ENCODE peak calls at places on chromosomes 3 and 15, in ten cellular contexts. One of them, this sample, is unnamed.

GRCh38 chr3:12970684-12971083 is 102.5 kb downstream of the IQSEC1 start:
- DNase-seq in heart left ventricle: no peak
- DNase-seq in uterus: no peak
- DNase-seq in IMR-90: no peak
- DNase-seq in body of pancreas: no peak
- DNase-seq in NB4: no peak
- DNase-seq in ovary: no peak
- DNase-seq in adrenal gland: no peak
- DNase-seq in breast epithelium: no peak
- DNase-seq in lower leg skin: no peak
- DNase-seq in this sample: no peak

GRCh38 chr3:179739816-179740594 is 87.2 kb downstream of the USP13 start:
- DNase-seq in heart left ventricle: no peak
- DNase-seq in uterus: no peak
- DNase-seq in IMR-90: no peak
- DNase-seq in body of pancreas: no peak
- DNase-seq in NB4: no peak
- DNase-seq in ovary: no peak
- DNase-seq in adrenal gland: no peak
- DNase-seq in breast epithelium: no peak
- DNase-seq in lower leg skin: no peak
- DNase-seq in this sample: no peak

GRCh38 chr15:22227961-22228762 is 147.8 kb downstream of the OR4M2 start:
- DNase-seq in heart left ventricle: no peak
- DNase-seq in uterus: no peak
- DNase-seq in IMR-90: no peak
- DNase-seq in body of pancreas: no peak
- DNase-seq in NB4: no peak
- DNase-seq in ovary: no peak
- DNase-seq in adrenal gland: peak
- DNase-seq in breast epithelium: no peak
- DNase-seq in lower leg skin: no peak
- DNase-seq in this sample: peak

GRCh38 chr15:64699767-64700388 is 75.5 kb downstream of the RBPMS2 start:
- DNase-seq in heart left ventricle: peak
- DNase-seq in uterus: peak
- DNase-seq in IMR-90: peak
- DNase-seq in body of pancreas: peak
- DNase-seq in NB4: no peak
- DNase-seq in ovary: peak
- DNase-seq in adrenal gland: peak
- DNase-seq in breast epithelium: no peak
- DNase-seq in lower leg skin: peak
- DNase-seq in this sample: peak

GRCh38 chr3:106332884-106333283 is 464.1 kb upstream of the CBLB start:
- DNase-seq in heart left ventricle: no peak
- DNase-seq in uterus: no peak
- DNase-seq in IMR-90: peak
- DNase-seq in body of pancreas: no peak
- DNase-seq in NB4: no peak
- DNase-seq in ovary: no peak
- DNase-seq in adrenal gland: no peak
- DNase-seq in breast epithelium: no peak
- DNase-seq in lower leg skin: no peak
- DNase-seq in this sample: no peak

GRCh38 chr3:126521122-126521891 is 2.6 kb upstream of the CHST13 start:
- DNase-seq in heart left ventricle: peak
- DNase-seq in uterus: no peak
- DNase-seq in IMR-90: no peak
- DNase-seq in body of pancreas: no peak
- DNase-seq in NB4: no peak
- DNase-seq in ovary: no peak
- DNase-seq in adrenal gland: no peak
- DNase-seq in breast epithelium: no peak
- DNase-seq in lower leg skin: no peak
- DNase-seq in this sample: peak

GRCh38 chr3:9497821-9498565 is 55.6 kb downstream of the LHFPL4 start:
- DNase-seq in heart left ventricle: no peak
- DNase-seq in uterus: no peak
- DNase-seq in IMR-90: peak
- DNase-seq in body of pancreas: no peak
- DNase-seq in NB4: no peak
- DNase-seq in ovary: no peak
- DNase-seq in adrenal gland: no peak
- DNase-seq in breast epithelium: no peak
- DNase-seq in lower leg skin: no peak
- DNase-seq in this sample: no peak

GRCh38 chr3:131733086-131733841 is 230.5 kb upstream of the MRPL3 start:
- DNase-seq in heart left ventricle: peak
- DNase-seq in uterus: no peak
- DNase-seq in IMR-90: no peak
- DNase-seq in body of pancreas: no peak
- DNase-seq in NB4: no peak
- DNase-seq in ovary: no peak
- DNase-seq in adrenal gland: no peak
- DNase-seq in breast epithelium: no peak
- DNase-seq in lower leg skin: no peak
- DNase-seq in this sample: no peak

GRCh38 chr3:27311400-27311799 is 57.8 kb downstream of the NEK10 start:
- DNase-seq in heart left ventricle: no peak
- DNase-seq in uterus: no peak
- DNase-seq in IMR-90: peak
- DNase-seq in body of pancreas: no peak
- DNase-seq in NB4: no peak
- DNase-seq in ovary: no peak
- DNase-seq in adrenal gland: no peak
- DNase-seq in breast epithelium: no peak
- DNase-seq in lower leg skin: no peak
- DNase-seq in this sample: no peak

GRCh38 chr3:161314836-161315391 is 56.4 kb downstream of the SPTSSB start:
- DNase-seq in heart left ventricle: no peak
- DNase-seq in uterus: no peak
- DNase-seq in IMR-90: no peak
- DNase-seq in body of pancreas: no peak
- DNase-seq in NB4: no peak
- DNase-seq in ovary: no peak
- DNase-seq in adrenal gland: no peak
- DNase-seq in breast epithelium: no peak
- DNase-seq in lower leg skin: no peak
- DNase-seq in this sample: no peak

GRCh38 chr3:70360985-70361384 is 48.5 kb upstream of the MDFIC2 start:
- DNase-seq in heart left ventricle: no peak
- DNase-seq in uterus: no peak
- DNase-seq in IMR-90: peak
- DNase-seq in body of pancreas: no peak
- DNase-seq in NB4: peak
- DNase-seq in ovary: no peak
- DNase-seq in adrenal gland: no peak
- DNase-seq in breast epithelium: no peak
- DNase-seq in lower leg skin: no peak
- DNase-seq in this sample: no peak

GRCh38 chr3:197135212-197135611 is 105.6 kb upstream of the MELTF start:
- DNase-seq in heart left ventricle: no peak
- DNase-seq in uterus: no peak
- DNase-seq in IMR-90: no peak
- DNase-seq in body of pancreas: no peak
- DNase-seq in NB4: no peak
- DNase-seq in ovary: no peak
- DNase-seq in adrenal gland: no peak
- DNase-seq in breast epithelium: no peak
- DNase-seq in lower leg skin: peak
- DNase-seq in this sample: no peak

GRCh38 chr15:65132841-65133549 is 613 bp downstream of the PDCD7 start:
- DNase-seq in heart left ventricle: peak
- DNase-seq in uterus: no peak
- DNase-seq in IMR-90: peak
- DNase-seq in body of pancreas: peak
- DNase-seq in NB4: peak
- DNase-seq in ovary: no peak
- DNase-seq in adrenal gland: peak
- DNase-seq in breast epithelium: no peak
- DNase-seq in lower leg skin: no peak
- DNase-seq in this sample: peak

GRCh38 chr3:159764211-159765024 is 224.2 kb upstream of the IL12A start:
- DNase-seq in heart left ventricle: peak
- DNase-seq in uterus: no peak
- DNase-seq in IMR-90: peak
- DNase-seq in body of pancreas: peak
- DNase-seq in NB4: no peak
- DNase-seq in ovary: peak
- DNase-seq in adrenal gland: peak
- DNase-seq in breast epithelium: peak
- DNase-seq in lower leg skin: no peak
- DNase-seq in this sample: peak

GRCh38 chr3:72465853-72466252 is 382.4 kb downstream of the SHQ1 start:
- DNase-seq in heart left ventricle: peak
- DNase-seq in uterus: no peak
- DNase-seq in IMR-90: no peak
- DNase-seq in body of pancreas: no peak
- DNase-seq in NB4: no peak
- DNase-seq in ovary: no peak
- DNase-seq in adrenal gland: no peak
- DNase-seq in breast epithelium: no peak
- DNase-seq in lower leg skin: no peak
- DNase-seq in this sample: no peak

GRCh38 chr15:64845826-64846225 is 4.1 kb downstream of the PLEKHO2 start:
- DNase-seq in heart left ventricle: no peak
- DNase-seq in uterus: no peak
- DNase-seq in IMR-90: no peak
- DNase-seq in body of pancreas: no peak
- DNase-seq in NB4: no peak
- DNase-seq in ovary: no peak
- DNase-seq in adrenal gland: no peak
- DNase-seq in breast epithelium: no peak
- DNase-seq in lower leg skin: no peak
- DNase-seq in this sample: no peak

GRCh38 chr3:189276481-189277190 is 104.9 kb downstream of the TPRG1 start:
- DNase-seq in heart left ventricle: peak
- DNase-seq in uterus: no peak
- DNase-seq in IMR-90: peak
- DNase-seq in body of pancreas: no peak
- DNase-seq in NB4: peak
- DNase-seq in ovary: no peak
- DNase-seq in adrenal gland: no peak
- DNase-seq in breast epithelium: peak
- DNase-seq in lower leg skin: no peak
- DNase-seq in this sample: no peak

GRCh38 chr3:98824256-98824655 is 61.1 kb downstream of the ST3GAL6 start:
- DNase-seq in heart left ventricle: no peak
- DNase-seq in uterus: no peak
- DNase-seq in IMR-90: no peak
- DNase-seq in body of pancreas: no peak
- DNase-seq in NB4: peak
- DNase-seq in ovary: no peak
- DNase-seq in adrenal gland: no peak
- DNase-seq in breast epithelium: no peak
- DNase-seq in lower leg skin: no peak
- DNase-seq in this sample: no peak
- TF ChIP-seq CTCF in heart left ventricle: no peak
- TF ChIP-seq CTCF in uterus: no peak
- TF ChIP-seq CTCF in IMR-90: peak
- TF ChIP-seq CTCF in body of pancreas: no peak
- TF ChIP-seq CTCF in NB4: no peak
- TF ChIP-seq CTCF in ovary: no peak
- TF ChIP-seq CTCF in adrenal gland: no peak
- TF ChIP-seq CTCF in breast epithelium: no peak
- TF ChIP-seq CTCF in lower leg skin: no peak
- TF ChIP-seq CTCF in this sample: no peak

GRCh38 chr15:67082007-67082536 is 16.7 kb downstream of the SMAD3 start:
- DNase-seq in heart left ventricle: no peak
- DNase-seq in uterus: no peak
- DNase-seq in IMR-90: no peak
- DNase-seq in body of pancreas: peak
- DNase-seq in NB4: peak
- DNase-seq in ovary: no peak
- DNase-seq in adrenal gland: no peak
- DNase-seq in breast epithelium: no peak
- DNase-seq in lower leg skin: no peak
- DNase-seq in this sample: peak
- TF ChIP-seq POLR2A in heart left ventricle: no peak
- TF ChIP-seq POLR2A in uterus: no peak
- TF ChIP-seq POLR2A in IMR-90: no peak
- TF ChIP-seq POLR2A in body of pancreas: no peak
- TF ChIP-seq POLR2A in NB4: no peak
- TF ChIP-seq POLR2A in ovary: no peak
- TF ChIP-seq POLR2A in adrenal gland: no peak
- TF ChIP-seq POLR2A in breast epithelium: no peak
- TF ChIP-seq POLR2A in lower leg skin: no peak
- TF ChIP-seq POLR2A in this sample: no peak

DNA sequence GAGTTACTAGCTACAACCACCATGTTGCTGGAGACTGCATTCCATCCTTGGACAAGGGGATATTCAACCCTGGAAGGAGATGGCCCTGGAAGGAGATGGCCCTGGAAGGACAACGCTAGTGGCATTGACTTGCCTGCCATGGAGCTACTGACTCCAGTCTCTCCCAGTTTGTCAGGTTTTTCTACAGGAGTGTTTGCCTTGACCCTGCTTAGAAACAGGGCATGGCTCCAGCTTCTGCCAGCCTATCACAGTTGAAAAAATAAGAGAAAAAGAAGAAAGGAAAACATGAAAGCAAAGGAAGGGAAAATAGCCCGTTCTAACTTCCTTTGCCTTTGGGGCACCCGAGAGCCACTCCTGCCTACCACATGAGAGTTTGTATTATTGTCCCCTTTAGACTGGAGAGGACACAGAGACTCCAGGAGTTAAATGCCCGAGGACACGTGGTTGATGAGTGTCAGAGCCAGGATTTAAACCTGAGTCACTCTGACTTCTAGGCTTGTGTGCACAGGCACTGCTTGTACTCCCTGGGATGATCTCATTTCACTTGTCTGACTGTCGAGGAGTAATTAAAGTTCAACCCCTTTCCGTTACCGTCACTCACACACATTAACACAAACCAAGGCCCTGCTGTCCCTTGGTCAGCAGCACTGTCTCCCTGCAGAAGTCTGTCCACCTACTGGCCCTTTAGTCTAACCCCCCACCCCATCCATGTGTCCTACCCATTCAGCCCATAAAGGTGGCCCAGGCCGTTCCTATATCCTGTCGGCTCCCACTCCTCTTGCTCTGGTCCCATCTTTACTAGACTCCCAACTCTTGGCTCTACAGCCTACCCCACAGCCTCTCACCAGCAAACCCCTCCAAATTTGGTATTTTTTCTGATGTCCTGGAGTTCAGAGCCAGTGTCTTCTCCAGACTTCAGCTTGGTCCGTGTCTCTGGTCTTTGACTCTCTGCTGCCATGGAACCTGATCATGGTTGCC is 46.1 kb downstream of the C2CD4A start:
- DNase-seq in heart left ventricle: no peak
- DNase-seq in uterus: no peak
- DNase-seq in IMR-90: peak
- DNase-seq in body of pancreas: peak
- DNase-seq in NB4: no peak
- DNase-seq in ovary: no peak
- DNase-seq in adrenal gland: peak
- DNase-seq in breast epithelium: peak
- DNase-seq in lower leg skin: peak
- DNase-seq in this sample: no peak
- H3K4me3 ChIP-seq in heart left ventricle: no peak
- H3K4me3 ChIP-seq in uterus: no peak
- H3K4me3 ChIP-seq in IMR-90: no peak
- H3K4me3 ChIP-seq in body of pancreas: no peak
- H3K4me3 ChIP-seq in NB4: no peak
- H3K4me3 ChIP-seq in ovary: no peak
- H3K4me3 ChIP-seq in adrenal gland: no peak
- H3K4me3 ChIP-seq in breast epithelium: no peak
- H3K4me3 ChIP-seq in lower leg skin: no peak
- H3K4me3 ChIP-seq in this sample: no peak

GRCh38 chr3:113339616-113340244 is 101.6 kb downstream of the CFAP44 start:
- DNase-seq in heart left ventricle: no peak
- DNase-seq in uterus: no peak
- DNase-seq in IMR-90: no peak
- DNase-seq in body of pancreas: no peak
- DNase-seq in NB4: no peak
- DNase-seq in ovary: no peak
- DNase-seq in adrenal gland: no peak
- DNase-seq in breast epithelium: no peak
- DNase-seq in lower leg skin: no peak
- DNase-seq in this sample: no peak
- TF ChIP-seq CTCF in heart left ventricle: no peak
- TF ChIP-seq CTCF in uterus: no peak
- TF ChIP-seq CTCF in IMR-90: peak
- TF ChIP-seq CTCF in body of pancreas: no peak
- TF ChIP-seq CTCF in NB4: peak
- TF ChIP-seq CTCF in ovary: no peak
- TF ChIP-seq CTCF in adrenal gland: no peak
- TF ChIP-seq CTCF in breast epithelium: no peak
- TF ChIP-seq CTCF in lower leg skin: no peak
- TF ChIP-seq CTCF in this sample: no peak